ENCODE peak calls at places on chromosomes 13 and 19, in eight cellular contexts. Q, P, B, O, X, F, K and J are unnamed samples.

GRCh38 chr13:21934309-21934708 is 263.4 kb downstream of the FGF9 start:
- DNase-seq in Q (no peak), O (no peak), X (no peak), K (no peak), B (no peak), P (no peak), F (no peak), J (no peak)

GRCh38 chr13:48492123-48493075 is 40.5 kb downstream of the RCBTB2 start:
- DNase-seq in B (peak; percentile 98), X (no peak), K (no peak), F (peak; percentile 26), O (no peak), Q (no peak), P (no peak), J (peak; percentile 87)

GRCh38 chr13:112740502-112741131 is 50.8 kb downstream of the ATP11A start:
- DNase-seq in Q (no peak), P (no peak), X (no peak), K (no peak), F (peak; percentile 34), B (no peak), O (no peak), J (peak; percentile 32)

GRCh38 chr19:39830406-39830805 is 3.6 kb downstream of the DYRK1B start:
- DNase-seq in O (no peak), X (no peak), F (no peak), B (no peak), Q (no peak), P (no peak), K (no peak), J (no peak)

GRCh38 chr19:40600086-40600917 is 867 bp upstream of the LTBP4 start:
- DNase-seq in O (no peak), B (no peak), K (no peak), F (no peak), P (no peak), Q (no peak), X (no peak), J (no peak)

GRCh38 chr19:2044709-2045500 is 6.1 kb downstream of the MKNK2 start:
- DNase-seq in P (no peak), X (no peak), B (no peak), F (no peak), K (no peak), O (no peak), Q (no peak), J (no peak)

GRCh38 chr13:51895906-51896888 is 34.4 kb downstream of the CCDC70 start:
- DNase-seq in B (no peak), X (peak; percentile 62), Q (peak; percentile 47), O (peak; percentile 29), F (peak; percentile 59), K (peak; percentile 45), P (peak; percentile 51), J (peak; percentile 63)

GRCh38 chr19:3612330-3612729 is 5.7 kb upstream of the TBXA2R start:
- DNase-seq in B (no peak), O (no peak), P (no peak), K (no peak), Q (no peak), X (no peak), F (no peak), J (no peak)

GRCh38 chr13:114339779-114340534 is 25.7 kb downstream of the CHAMP1 start:
- DNase-seq in F (no peak), Q (peak; percentile 59), B (no peak), K (peak; percentile 22), O (peak; percentile 51), X (peak; percentile 70), P (no peak), J (peak; percentile 52)

GRCh38 chr19:42176990-42177685 is 40.3 kb downstream of the DEDD2 start:
- DNase-seq in O (peak; percentile 18), Q (peak; percentile 90), P (no peak), F (peak; percentile 59), X (peak; percentile 91), K (peak; percentile 9), B (no peak), J (peak; percentile 60)

GRCh38 chr13:29472317-29472961 is 123.0 kb downstream of the SLC7A1 start:
- DNase-seq in K (peak; percentile 59), B (no peak), O (peak; percentile 63), Q (peak; percentile 65), X (peak; percentile 72), F (peak; percentile 52), P (no peak), J (peak; percentile 57)

GRCh38 chr13:97719759-97720158 is 233.7 kb upstream of the IPO5 start:
- DNase-seq in O (no peak), K (no peak), X (no peak), P (no peak), B (no peak), F (no peak), Q (peak; percentile 11), J (no peak)

GRCh38 chr19:12689012-12689411 is 1.2 kb downstream of the GNG14 start:
- DNase-seq in O (no peak), B (no peak), K (no peak), F (no peak), P (no peak), X (no peak), Q (no peak), J (no peak)

DNA sequence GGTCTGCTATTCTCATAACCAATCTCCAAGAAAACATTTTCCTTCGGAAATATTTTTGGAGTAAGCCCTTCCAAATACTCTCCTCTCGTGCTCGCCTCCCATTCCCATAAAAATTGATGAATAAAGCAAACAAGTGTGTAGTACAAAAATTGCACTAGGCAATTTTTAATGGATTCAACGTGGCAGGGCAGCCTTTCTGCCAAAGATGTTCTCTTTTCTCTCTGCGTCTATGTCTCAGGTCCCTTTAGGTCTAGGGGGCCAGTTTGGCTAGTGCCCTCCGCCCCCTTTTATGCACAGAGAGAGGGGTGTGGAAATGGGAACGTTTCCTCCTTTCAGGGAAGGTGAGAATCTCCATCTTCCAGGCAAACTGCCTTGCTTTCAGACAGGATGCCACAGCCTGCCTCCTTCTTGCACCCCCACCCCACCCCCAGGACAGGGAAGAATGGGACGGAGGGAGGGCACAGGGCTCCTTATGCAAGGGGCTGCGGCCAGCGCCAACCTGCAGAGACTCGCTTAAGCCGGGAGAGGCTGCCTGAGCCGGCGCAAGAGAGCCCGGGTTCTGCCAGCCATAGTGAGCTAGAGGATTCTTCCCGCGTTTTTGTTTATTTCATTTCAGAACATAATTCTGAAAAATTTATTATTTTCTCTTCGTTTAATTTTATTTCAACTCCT is 2.7 kb upstream of the ZIC2 start:
- DNase-seq in B (no peak), Q (no peak), X (peak; percentile 49), K (no peak), F (no peak), P (no peak), O (no peak), J (no peak)
- TF ChIP-seq MAX in B (no peak), Q (no peak), X (no peak), K (no peak), F (no peak), P (peak; percentile 50), O (no peak), J (no peak)

GRCh38 chr19:18840288-18841260 is 8.8 kb downstream of the UPF1 start:
- DNase-seq in O (no peak), K (peak; percentile 53), P (no peak), F (no peak), X (peak; percentile 27), B (no peak), Q (no peak), J (no peak)
- H3K4me1 ChIP-seq in O (no peaks in the 10 kb centered on the region), K (peaks cover 86% of the 10 kb centered on the region), P (peaks cover 14% of the 10 kb centered on the region), F (peaks cover 35% of the 10 kb centered on the region), X (peaks cover 3% of the 10 kb centered on the region), B (peaks cover 51% of the 10 kb centered on the region), Q (no peaks in the 10 kb centered on the region), J (peaks cover 15% of the 10 kb centered on the region)

GRCh38 chr19:14482112-14482941 is 7.2 kb upstream of the PTGER1 start:
- DNase-seq in B (no peak), F (no peak), K (no peak), X (no peak), Q (no peak), O (no peak), P (no peak), J (no peak)

GRCh38 chr19:14479309-14479984 is 4.3 kb upstream of the PTGER1 start:
- DNase-seq in F (no peak), X (no peak), P (no peak), K (no peak), O (no peak), B (no peak), Q (no peak), J (no peak)

GRCh38 chr19:14480695-14481069 is 5.5 kb upstream of the PTGER1 start:
- DNase-seq in O (no peak), F (no peak), B (no peak), P (no peak), Q (no peak), K (no peak), X (peak; percentile 47), J (no peak)

GRCh38 chr19:14478113-14478545 is 3.0 kb upstream of the PTGER1 start:
- DNase-seq in Q (no peak), K (no peak), P (no peak), B (no peak), F (no peak), X (peak; percentile 35), O (no peak), J (no peak)

GRCh38 chr19:14479985-14480694 is 5.0 kb upstream of the PTGER1 start:
- DNase-seq in P (no peak), F (peak; percentile 86), O (no peak), B (no peak), K (no peak), X (peak; percentile 95), Q (peak; percentile 63), J (no peak)
- TF ChIP-seq MAX in P (peak; percentile 51), F (peak; percentile 28), O (no peak), B (no peak), K (no peak), X (no peak), Q (no peak), J (no peak)

GRCh38 chr13:102599451-102600012 is 2.7 kb downstream of the TPP2 start:
- DNase-seq in X (no peak), F (no peak), Q (no peak), B (no peak), K (no peak), O (no peak), P (no peak), J (no peak)
- H3K4me1 ChIP-seq in X (peaks cover 11% of the 10 kb centered on the region), F (peaks cover 7% of the 10 kb centered on the region), Q (peaks cover 14% of the 10 kb centered on the region), B (no peaks in the 10 kb centered on the region), K (peaks cover 36% of the 10 kb centered on the region), O (peaks cover 14% of the 10 kb centered on the region), P (peaks cover 6% of the 10 kb centered on the region), J (peaks cover 24% of the 10 kb centered on the region)

DNA sequence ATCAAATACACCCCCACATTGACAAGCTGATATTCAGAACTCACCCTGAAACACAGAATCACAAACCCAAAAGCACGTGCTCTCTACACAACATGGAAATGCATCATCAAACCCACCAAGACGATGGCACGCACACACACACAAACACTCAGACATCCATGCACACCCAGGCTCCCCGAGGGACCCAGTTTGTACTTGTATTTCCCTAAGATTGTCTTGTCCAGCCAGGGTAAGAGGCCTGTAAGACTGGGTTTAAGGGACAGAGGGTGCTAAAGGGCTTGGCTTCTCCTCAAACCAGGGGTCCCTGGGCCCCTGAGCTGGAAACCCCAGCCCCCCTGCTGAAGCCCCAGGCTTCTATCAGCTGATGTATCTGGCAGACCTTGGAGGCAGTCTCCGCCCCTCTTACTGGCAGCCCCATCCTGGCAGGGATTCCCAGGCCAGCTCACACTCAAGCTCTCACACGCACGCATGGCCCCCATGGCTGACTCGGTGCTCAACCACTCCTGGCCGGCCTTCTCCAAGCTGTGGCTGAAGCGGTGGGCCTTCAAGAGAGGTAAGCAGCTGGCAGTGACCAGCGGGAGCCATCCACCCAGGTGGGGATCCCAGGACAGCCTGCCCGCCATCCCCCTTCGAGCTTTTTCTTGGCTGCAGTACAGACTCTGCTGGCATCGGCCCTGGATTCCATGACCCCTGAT is 6.6 kb downstream of the ARHGEF18 start:
- DNase-seq in X (no peak), F (no peak), B (no peak), P (no peak), O (no peak), K (no peak), Q (no peak), J (no peak)
- TF ChIP-seq MAX in X (no peak), F (no peak), B (no peak), P (no peak), O (no peak), K (no peak), Q (no peak), J (no peak)

GRCh38 chr19:10421240-10421948 is 1.1 kb downstream of the PDE4A start:
- DNase-seq in F (no peak), P (no peak), Q (no peak), X (no peak), O (no peak), B (no peak), K (no peak), J (no peak)
- H3K4me1 ChIP-seq in F (peaks cover 83% of the 10 kb centered on the region), P (peaks cover 31% of the 10 kb centered on the region), Q (peaks cover 33% of the 10 kb centered on the region), X (peaks cover 5% of the 10 kb centered on the region), O (peaks cover 77% of the 10 kb centered on the region), B (peaks cover 56% of the 10 kb centered on the region), K (peaks cover 48% of the 10 kb centered on the region), J (peaks cover 14% of the 10 kb centered on the region)